ENCODE peak calls at places on chromosome 19, in four cellular contexts. A, Q, J and H are unnamed samples.

GRCh38 chr19:3655402-3656072 is 28.9 kb upstream of the CACTIN start:
- DNase-seq in J (no peak), A (peak; percentile 99), Q (no peak), H (peak; percentile 98)

GRCh38 chr19:55308281-55308680 is 16.9 kb downstream of the TMEM150B start:
- DNase-seq in A (no peak), Q (no peak), J (no peak), H (no peak)

GRCh38 chr19:28324275-28325060 is 888.5 kb downstream of the UQCRFS1 start:
- DNase-seq in Q (no peak), J (no peak), A (no peak), H (no peak)

GRCh38 chr19:54254195-54254906 is 2.7 kb downstream of the LILRB5 start:
- DNase-seq in A (peak; percentile 8), Q (no peak), J (no peak), H (no peak)

GRCh38 chr19:43901395-43902390 is 33.4 kb downstream of the ZNF45 start:
- DNase-seq in Q (peak; percentile 20), J (peak; percentile 76), A (peak; percentile 91), H (peak; percentile 91)

GRCh38 chr19:45567609-45568008 is 17.0 kb downstream of the OPA3 start:
- DNase-seq in Q (no peak), A (no peak), J (no peak), H (no peak)

GRCh38 chr19:371501-372160 is 27.0 kb upstream of the MIER2 start:
- DNase-seq in J (no peak), A (no peak), Q (no peak), H (peak; percentile 41)

GRCh38 chr19:49987159-49987698 is 26.3 kb upstream of the SIGLEC11 start:
- DNase-seq in J (peak; percentile 78), Q (peak; percentile 72), A (peak; percentile 84), H (peak; percentile 92)

GRCh38 chr19:48292798-48293197 is 22.9 kb downstream of the ZNF114 start:
- DNase-seq in J (no peak), Q (peak; percentile 64), A (peak; percentile 85), H (peak; percentile 82)

GRCh38 chr19:591099-591958 is 1.6 kb downstream of the HCN2 start:
- DNase-seq in Q (no peak), J (no peak), A (peak; percentile 72), H (no peak)

GRCh38 chr19:50266896-50267295 is 62.3 kb downstream of the KCNC3 start:
- DNase-seq in J (no peak), Q (no peak), A (no peak), H (no peak)

GRCh38 chr19:29685326-29685725 is 20.1 kb downstream of the PLEKHF1 start:
- DNase-seq in A (peak; percentile 71), Q (no peak), J (no peak), H (peak; percentile 39)

GRCh38 chr19:34644991-34645461 is 31.9 kb downstream of the SCGB2B2 start:
- DNase-seq in A (no peak), Q (no peak), J (no peak), H (no peak)

GRCh38 chr19:10784257-10784656 is 51.8 kb downstream of the TMED1 start:
- DNase-seq in A (no peak), J (peak; percentile 33), Q (no peak), H (no peak)

GRCh38 chr19:5977785-5978605 is at the start of gene RANBP3:
- DNase-seq in A (peak; percentile 100), J (peak; percentile 99), Q (peak; percentile 91), H (peak; percentile 97)

GRCh38 chr19:7801020-7801570 is 28.9 kb upstream of the EVI5L start:
- DNase-seq in Q (no peak), J (no peak), A (no peak), H (no peak)